ENCODE peak calls at places on chromosomes 1 and 21, in five cellular contexts. K is trophoblast cell, D is H9, G is mesenchymal stem cell, I is H1. Z is an unnamed sample.

GRCh38 chr21:16343776-16344175 is 614.0 kb downstream of the USP25 start:
- DNase-seq in K (no peak), D (no peak), G (no peak), I (no peak), Z (no peak)

GRCh38 chr21:41947596-41948403 is 6.0 kb downstream of the C2CD2 start:
- DNase-seq in K (no peak), D (no peak), G (no peak), I (no peak), Z (no peak)

GRCh38 chr1:935751-936231 is 12.1 kb downstream of the SAMD11 start:
- DNase-seq in K (no peak), D (peak; percentile 58), G (peak; percentile 40), I (no peak), Z (no peak)

GRCh38 chr1:204041232-204041767 is 31.6 kb upstream of the SOX13 start:
- DNase-seq in K (no peak), D (no peak), G (no peak), I (no peak), Z (no peak)

GRCh38 chr1:51686450-51686849 is 69.6 kb downstream of the OSBPL9 start:
- DNase-seq in K (no peak), D (no peak), G (no peak), I (no peak), Z (no peak)

GRCh38 chr1:109622895-109623294 is 3.3 kb downstream of the AMPD2 start:
- DNase-seq in K (no peak), D (no peak), G (no peak), I (no peak), Z (no peak)

GRCh38 chr1:205939690-205940330 is 3.4 kb downstream of the SLC26A9 start:
- DNase-seq in K (no peak), D (peak; percentile 86), G (no peak), I (peak; percentile 44), Z (peak; percentile 40)

GRCh38 chr1:184212649-184213314 is 161.3 kb downstream of the TSEN15 start:
- DNase-seq in K (peak; percentile 88), D (no peak), G (peak; percentile 84), I (no peak), Z (no peak)

GRCh38 chr1:171115280-171115897 is 24.7 kb downstream of the FMO3 start:
- DNase-seq in K (no peak), D (no peak), G (no peak), I (no peak), Z (no peak)
- H2BK12ac ChIP-seq in K (no peak overlapping the region), D (no peak overlapping the region), G (no peak overlapping the region), I (no peak overlapping the region), Z (no peak overlapping the region)

GRCh38 chr1:150150511-150151021 is 850 bp downstream of the PLEKHO1 start:
- DNase-seq in K (no peak), D (no peak), G (peak; percentile 43), I (no peak), Z (no peak)
- H2AK5ac ChIP-seq in K (peak overlapping the region; percentile 75), D (no peak overlapping the region), G (no peak overlapping the region), I (no peak overlapping the region), Z (peak overlapping the region; percentile 97)

DNA sequence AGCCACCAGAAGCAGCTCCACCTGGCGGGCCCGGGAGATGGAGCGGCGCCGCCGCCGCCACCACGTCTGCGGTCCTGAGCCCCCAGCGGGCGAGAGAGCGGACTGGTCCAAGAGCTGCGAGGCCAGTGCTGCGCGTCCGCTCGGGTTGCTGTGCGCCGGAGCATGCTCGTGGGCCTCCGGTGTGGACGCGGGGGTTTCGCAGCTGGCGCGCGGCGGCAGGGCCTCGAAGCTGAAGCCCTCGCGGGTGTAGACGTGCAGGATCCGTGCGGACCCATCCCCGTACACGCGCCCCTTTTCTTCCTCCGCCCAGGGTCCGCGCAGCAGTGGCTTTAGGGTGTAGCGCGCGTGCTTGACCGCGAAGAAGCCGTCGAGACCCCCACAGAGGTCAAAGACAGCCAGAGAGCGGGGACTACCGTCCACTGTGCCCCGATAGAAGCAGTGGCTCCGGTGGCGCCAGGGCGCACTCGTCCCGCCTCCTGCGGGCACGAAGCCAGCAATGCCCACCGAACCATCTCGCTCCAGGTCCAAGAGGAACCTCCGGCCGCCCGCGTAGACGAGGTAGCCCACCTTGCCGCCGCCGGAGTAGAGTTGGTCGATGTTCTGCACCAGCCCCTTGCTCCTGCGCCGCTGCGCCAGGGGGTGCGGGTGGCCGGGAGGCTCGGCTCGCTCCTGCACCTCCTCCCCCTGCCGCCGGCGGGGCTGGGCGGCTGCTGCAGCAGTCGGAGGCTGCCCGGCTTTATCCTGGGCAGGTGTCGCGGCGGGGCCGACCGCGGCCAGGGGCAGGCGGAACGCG is 1.1 kb downstream of the ADAMTS5 start:
- DNase-seq in K (peak; percentile 37), D (peak; percentile 89), G (peak; percentile 36), I (no peak), Z (peak; percentile 52)
- H2BK120ac ChIP-seq in K (no peak overlapping the region), D (no peak overlapping the region), G (peak overlapping the region; percentile 22), I (peak overlapping the region; percentile 16), Z (no peak overlapping the region)

GRCh38 chr1:90305577-90305976 is 310.7 kb downstream of the ZNF326 start:
- DNase-seq in K (no peak), D (no peak), G (no peak), I (no peak), Z (no peak)
- H2BK12ac ChIP-seq in K (no peak overlapping the region), D (no peak overlapping the region), G (no peak overlapping the region), I (no peak overlapping the region), Z (no peak overlapping the region)

DNA sequence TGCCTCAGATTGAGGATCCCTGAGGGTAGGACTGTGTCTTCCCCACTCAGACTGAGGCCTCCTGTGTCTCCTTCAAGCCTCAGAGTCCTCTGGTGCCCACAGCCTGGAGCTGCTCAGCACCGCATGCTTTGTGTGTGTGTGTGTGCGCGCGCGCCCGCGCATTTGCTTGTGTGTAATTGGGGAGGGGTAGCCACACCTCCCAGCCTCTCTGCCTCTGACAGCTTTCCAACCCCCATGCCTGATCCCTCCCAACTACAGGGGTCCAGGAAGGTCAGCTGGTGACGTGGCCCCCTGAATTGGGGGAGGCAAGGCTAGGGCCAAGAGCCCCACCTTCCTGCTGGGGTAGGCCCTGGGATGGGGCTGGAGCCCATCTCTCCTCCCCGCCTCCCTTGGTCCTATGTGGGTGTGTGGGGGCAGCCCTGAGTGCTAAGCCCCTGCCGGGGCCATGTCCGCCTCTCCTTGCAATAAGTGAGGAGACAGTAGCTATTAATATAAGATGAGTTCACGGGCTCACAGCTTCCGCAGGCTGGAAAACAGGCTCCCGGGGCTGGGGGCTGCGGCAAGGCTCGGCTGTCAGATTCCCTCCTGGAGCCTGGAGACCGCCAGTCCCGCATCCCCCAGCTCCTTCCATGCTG is 6.9 kb downstream of the GPR3 start:
- DNase-seq in K (no peak), D (no peak), G (no peak), I (no peak), Z (no peak)
- H2AK5ac ChIP-seq in K (no peak overlapping the region), D (no peak overlapping the region), G (peak overlapping the region; percentile 35), I (no peak overlapping the region), Z (no peak overlapping the region)

GRCh38 chr1:198462365-198463025 is 78.0 kb downstream of the ATP6V1G3 start:
- DNase-seq in K (peak; percentile 12), D (no peak), G (no peak), I (no peak), Z (no peak)

GRCh38 chr1:198465201-198466144 is 75.0 kb downstream of the ATP6V1G3 start:
- DNase-seq in K (peak; percentile 53), D (no peak), G (peak; percentile 50), I (no peak), Z (peak; percentile 35)

GRCh38 chr1:198467342-198467741 is 73.1 kb downstream of the ATP6V1G3 start:
- DNase-seq in K (no peak), D (no peak), G (no peak), I (no peak), Z (no peak)

GRCh38 chr1:198467907-198468306 is 72.6 kb downstream of the ATP6V1G3 start:
- DNase-seq in K (no peak), D (no peak), G (no peak), I (no peak), Z (no peak)

GRCh38 chr1:198463709-198464108 is 76.8 kb downstream of the ATP6V1G3 start:
- DNase-seq in K (no peak), D (no peak), G (no peak), I (no peak), Z (no peak)
- H2BK120ac ChIP-seq in K (no peak overlapping the region), D (no peak overlapping the region), G (no peak overlapping the region), I (no peak overlapping the region), Z (no peak overlapping the region)

GRCh38 chr1:2880086-2880485 is 78.6 kb upstream of the TTC34 start:
- DNase-seq in K (no peak), D (no peak), G (no peak), I (no peak), Z (no peak)
- H2BK12ac ChIP-seq in K (no peak overlapping the region), D (no peak overlapping the region), G (no peak overlapping the region), I (no peak overlapping the region), Z (no peak overlapping the region)

GRCh38 chr1:64484651-64485050 is 14.7 kb downstream of the CACHD1 start:
- DNase-seq in K (no peak), D (no peak), G (peak; percentile 22), I (no peak), Z (no peak)
- H2AK5ac ChIP-seq in K (no peak overlapping the region), D (no peak overlapping the region), G (no peak overlapping the region), I (no peak overlapping the region), Z (no peak overlapping the region)

DNA sequence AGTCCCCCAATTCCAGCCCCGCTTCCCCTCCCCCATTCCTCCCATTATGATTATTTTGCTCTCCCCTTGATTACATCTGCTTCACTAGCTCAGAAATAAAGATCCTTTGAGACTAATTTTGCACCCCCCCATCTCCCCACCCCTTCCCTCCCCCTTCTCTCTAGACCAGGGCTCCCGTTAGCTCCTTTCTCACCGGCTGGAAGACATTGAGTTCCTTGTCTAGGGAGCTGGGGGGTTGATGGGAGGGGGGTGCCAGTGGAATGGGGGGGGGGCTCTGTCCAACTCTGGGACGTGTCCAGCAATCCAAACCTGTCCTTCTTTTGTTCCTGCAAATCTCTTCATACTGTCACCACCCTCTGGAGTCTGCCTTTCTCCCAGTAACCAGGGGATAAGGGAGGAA is 61.8 kb downstream of the RHBG start:
- DNase-seq in K (no peak), D (no peak), G (no peak), I (no peak), Z (no peak)
- H2BK120ac ChIP-seq in K (no peak overlapping the region), D (no peak overlapping the region), G (no peak overlapping the region), I (no peak overlapping the region), Z (no peak overlapping the region)

Z was measured in neuronal stem cell.